ENCODE peak calls at places on chromosomes 3 and 15, in ten cellular contexts. X, N, G, J, E, S, B, W, D and T are unnamed samples.

GRCh38 chr3:30370681-30371271 is 235.6 kb upstream of the TGFBR2 start:
- DNase-seq in X (no peak), N (no peak), G (no peak), J (no peak), E (no peak), S (no peak), B (no peak), W (no peak), D (no peak), T (no peak)

GRCh38 chr3:126998728-126999127 is 15.8 kb downstream of the PLXNA1 start:
- DNase-seq in X (no peak), N (peak; percentile 44), G (no peak), J (no peak), E (no peak), S (no peak), B (no peak), W (no peak), D (no peak), T (no peak)

GRCh38 chr3:17052348-17052747 is 167.6 kb downstream of the PLCL2 start:
- DNase-seq in X (no peak), N (no peak), G (no peak), J (no peak), E (no peak), S (no peak), B (no peak), W (no peak), D (no peak), T (no peak)

GRCh38 chr3:69878254-69878653 is 121.3 kb upstream of the SAMMSON start:
- DNase-seq in X (no peak), N (no peak), G (no peak), J (no peak), E (no peak), S (no peak), B (no peak), W (no peak), D (no peak), T (no peak)

GRCh38 chr15:67883228-67883773 is 43.5 kb upstream of the RNU6-1 start:
- DNase-seq in X (no peak), N (no peak), G (no peak), J (no peak), E (no peak), S (no peak), B (no peak), W (no peak), D (no peak), T (no peak)

GRCh38 chr3:141335531-141336042 is 32.7 kb upstream of the ZBTB38 start:
- DNase-seq in X (no peak), N (no peak), G (no peak), J (no peak), E (peak; percentile 67), S (no peak), B (no peak), W (no peak), D (no peak), T (no peak)

GRCh38 chr15:94206463-94207167 is 24.7 kb upstream of the MCTP2 start:
- DNase-seq in X (no peak), N (no peak), G (no peak), J (no peak), E (peak; percentile 89), S (no peak), B (no peak), W (no peak), D (peak; percentile 29), T (no peak)

GRCh38 chr15:84934942-84935729 is 46.5 kb upstream of the PDE8A start:
- DNase-seq in X (no peak), N (no peak), G (no peak), J (peak; percentile 53), E (no peak), S (no peak), B (no peak), W (no peak), D (no peak), T (no peak)

GRCh38 chr3:48708481-48708889 is 8.5 kb downstream of the IP6K2 start:
- DNase-seq in X (no peak), N (no peak), G (no peak), J (no peak), E (peak; percentile 75), S (no peak), B (no peak), W (no peak), D (no peak), T (no peak)

DNA sequence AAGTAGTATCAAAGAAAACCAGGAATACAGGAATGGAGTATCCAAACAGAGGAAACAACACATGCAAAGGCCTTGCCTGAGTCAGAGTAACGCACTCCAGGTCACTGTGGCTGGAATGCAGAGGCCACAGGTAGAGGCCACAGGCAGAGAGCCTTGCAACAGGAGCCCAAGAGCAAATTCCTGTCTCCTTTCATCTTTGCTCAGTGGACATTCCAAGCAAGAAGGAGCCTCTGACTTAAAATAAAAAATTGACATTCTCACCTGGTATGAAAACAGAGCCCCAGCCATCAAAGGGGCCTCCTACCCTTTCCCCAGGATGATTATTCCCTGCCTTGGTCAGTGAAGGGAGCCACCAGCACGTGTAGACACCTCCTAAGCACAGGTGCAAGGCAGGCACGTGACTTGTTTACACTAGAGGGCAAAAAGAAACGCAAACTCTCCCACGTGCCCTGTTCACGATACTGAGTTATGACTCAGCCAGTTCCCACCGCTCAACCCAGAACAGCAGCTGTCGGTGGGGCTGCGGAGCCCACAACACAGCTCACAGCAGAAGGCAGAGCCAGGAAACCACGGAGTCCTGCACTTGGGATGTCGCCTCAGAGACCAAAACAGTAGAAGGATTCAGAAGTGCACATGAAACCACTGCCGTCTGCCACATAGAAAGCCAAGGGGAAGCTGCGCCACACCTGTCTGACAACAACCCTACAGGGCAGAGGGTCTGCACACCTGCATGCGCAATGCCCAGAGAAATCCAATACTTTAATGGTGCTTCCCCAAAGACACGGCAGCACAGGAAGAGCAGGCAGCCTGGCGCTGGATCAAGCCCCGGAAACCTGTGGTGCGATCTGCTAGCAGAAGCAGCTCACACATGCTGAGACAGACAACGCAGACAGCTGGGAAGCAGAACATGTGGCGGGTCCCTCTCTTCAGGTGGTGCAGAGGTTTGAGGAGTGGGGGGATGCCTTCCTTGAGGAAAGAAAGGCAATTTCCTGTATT is 52.1 kb downstream of the ITGB5 start:
- DNase-seq in X (peak; percentile 75), N (peak; percentile 75), G (peak; percentile 80), J (peak; percentile 78), E (peak; percentile 98), S (peak; percentile 61), B (peak; percentile 63), W (peak; percentile 74), D (peak; percentile 78), T (no peak)
- TF ChIP-seq POLR2A in X (no peak), N (no peak), G (no peak), J (no peak), E (no peak), S (no peak), B (no peak), W (no peak), D (peak; percentile 23), T (no peak)

GRCh38 chr15:40767838-40768491 is 1.8 kb upstream of the C15orf62 start:
- DNase-seq in X (no peak), N (no peak), G (no peak), J (no peak), E (no peak), S (no peak), B (no peak), W (no peak), D (no peak), T (no peak)

GRCh38 chr15:40769310-40770146 is at the start of gene C15orf62:
- DNase-seq in X (no peak), N (peak; percentile 66), G (peak; percentile 73), J (no peak), E (peak; percentile 31), S (no peak), B (peak; percentile 84), W (no peak), D (peak; percentile 55), T (peak; percentile 88)

GRCh38 chr15:40766194-40766830 is 2.4 kb downstream of the GCHFR start:
- DNase-seq in X (no peak), N (no peak), G (no peak), J (no peak), E (peak; percentile 28), S (no peak), B (no peak), W (no peak), D (no peak), T (no peak)

GRCh38 chr15:40768492-40769309 is 1.1 kb upstream of the C15orf62 start:
- DNase-seq in X (no peak), N (peak; percentile 66), G (peak; percentile 53), J (no peak), E (no peak), S (no peak), B (no peak), W (no peak), D (no peak), T (peak; percentile 80)

GRCh38 chr15:40766906-40767837 is 2.6 kb upstream of the C15orf62 start:
- DNase-seq in X (no peak), N (no peak), G (no peak), J (no peak), E (peak; percentile 50), S (no peak), B (no peak), W (no peak), D (no peak), T (no peak)
- H3K4me1 ChIP-seq in X (peaks cover 32% of the 10 kb centered on the region), N (peaks cover 20% of the 10 kb centered on the region), G (peaks cover 83% of the 10 kb centered on the region), J (peaks cover 40% of the 10 kb centered on the region), E (peaks cover 24% of the 10 kb centered on the region), S (peaks cover 14% of the 10 kb centered on the region), B (peaks cover 7% of the 10 kb centered on the region), W (no peaks in the 10 kb centered on the region), D (peaks cover 36% of the 10 kb centered on the region), T (peaks cover 69% of the 10 kb centered on the region)

DNA sequence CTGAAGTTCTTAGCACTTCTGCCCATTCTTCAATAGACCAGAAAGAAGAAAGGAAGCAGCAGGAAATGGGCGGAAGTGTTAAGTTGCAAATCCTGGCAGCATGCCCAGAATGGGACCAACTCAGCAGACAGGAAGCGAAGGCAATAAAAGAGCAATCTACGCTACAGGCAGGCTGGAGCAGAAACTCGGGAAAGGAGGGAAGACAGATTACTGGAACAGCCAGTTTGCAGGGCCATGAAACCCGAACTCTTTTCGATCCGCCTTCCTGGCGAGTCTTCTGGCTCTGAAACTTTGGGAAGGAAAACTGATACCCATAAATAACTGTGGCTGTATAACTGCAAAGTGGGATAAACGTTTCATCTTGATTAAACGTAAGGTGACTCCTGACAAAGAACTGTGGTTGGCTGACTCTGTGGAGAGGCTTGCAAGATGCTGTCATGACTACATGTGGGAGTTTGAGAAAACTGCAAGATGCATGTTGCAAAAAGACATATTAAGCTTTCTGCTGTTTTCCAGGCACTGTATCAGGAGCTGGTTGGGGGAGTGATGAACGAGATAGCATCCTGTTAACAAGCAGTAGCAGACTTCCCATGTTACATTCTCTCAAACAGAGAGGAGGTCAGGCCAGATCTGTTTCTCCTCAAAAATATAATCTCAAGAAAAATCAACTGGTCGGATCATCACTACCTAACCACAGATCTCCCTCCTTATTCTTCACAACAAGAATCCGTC is 67.8 kb downstream of the FMN1 start:
- DNase-seq in X (peak; percentile 72), N (peak; percentile 82), G (peak; percentile 67), J (peak; percentile 78), E (peak; percentile 98), S (peak; percentile 33), B (no peak), W (peak; percentile 70), D (peak; percentile 69), T (no peak)
- H3K4me3 ChIP-seq in X (no peak overlapping the region), N (no peak overlapping the region), G (no peak overlapping the region), J (no peak overlapping the region), E (peak overlapping the region; percentile 17), S (no peak overlapping the region), B (no peak overlapping the region), W (no peak overlapping the region), D (no peak overlapping the region), T (no peak overlapping the region)

DNA sequence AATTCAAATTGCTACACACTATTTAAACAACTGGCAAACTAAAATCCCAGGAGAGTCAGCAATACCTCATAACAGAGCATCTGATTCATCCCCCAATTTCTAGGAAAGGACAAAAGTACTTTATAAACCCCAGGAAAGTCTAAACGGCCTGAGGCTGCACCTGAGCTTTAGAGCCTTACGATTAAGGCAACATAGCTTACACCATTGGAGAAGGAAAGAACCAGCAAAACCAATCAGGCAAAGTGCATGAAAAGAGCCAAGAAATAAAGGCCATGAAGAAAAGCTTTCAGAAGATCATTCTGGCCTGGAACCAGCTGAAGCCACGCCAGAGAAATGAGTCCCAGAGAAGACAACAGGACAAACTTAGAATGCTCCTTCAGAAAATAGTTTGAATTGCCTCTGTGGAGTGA is 48.1 kb downstream of the PTPN9 start:
- DNase-seq in X (no peak), N (peak; percentile 22), G (no peak), J (peak; percentile 83), E (peak; percentile 40), S (no peak), B (peak; percentile 64), W (peak; percentile 68), D (peak; percentile 22), T (no peak)
- TF ChIP-seq POLR2A in X (no peak), N (no peak), G (no peak), J (no peak), E (no peak), S (no peak), B (no peak), W (no peak), D (no peak), T (no peak)